ENCODE peak calls at places on chromosomes 11 and 22, in nine cellular contexts. One of them, this sample, is unnamed.
A peak's percentile ranks its signal among the peaks of the same experiment; 100 is the strongest.

GRCh38 chr22:43825651-43826050 is 13.5 kb upstream of the EFCAB6 start:
- DNase-seq in hepatocyte: no peak
- DNase-seq in stimulated activated CD8-positive, alpha-beta memory T cell treated with anti-CD3 and anti-CD28 coated beads, Interleukin-15, amount 100 ng/mL, for 24 hours: no peak
- DNase-seq in frontal cortex: no peak
- DNase-seq in Right ventricle myocardium superior: no peak
- DNase-seq in activated T-cell treated with anti-CD3 and anti-CD28 coated beads for 1 hour: no peak
- DNase-seq in amniotic stem cell: no peak
- DNase-seq in amygdala: no peak
- DNase-seq in nephron progenitor cell: no peak
- DNase-seq in this sample: no peak

GRCh38 chr22:24583972-24584790 is 8.7 kb downstream of the LRRC75B start:
- DNase-seq in hepatocyte: no peak
- DNase-seq in stimulated activated CD8-positive, alpha-beta memory T cell treated with anti-CD3 and anti-CD28 coated beads, Interleukin-15, amount 100 ng/mL, for 24 hours: no peak
- DNase-seq in frontal cortex: no peak
- DNase-seq in Right ventricle myocardium superior: no peak
- DNase-seq in activated T-cell treated with anti-CD3 and anti-CD28 coated beads for 1 hour: no peak
- DNase-seq in amniotic stem cell: no peak
- DNase-seq in amygdala: no peak
- DNase-seq in nephron progenitor cell: no peak
- DNase-seq in this sample: no peak

GRCh38 chr11:36362902-36363301 is 66.8 kb downstream of the PRR5L start:
- DNase-seq in hepatocyte: no peak
- DNase-seq in stimulated activated CD8-positive, alpha-beta memory T cell treated with anti-CD3 and anti-CD28 coated beads, Interleukin-15, amount 100 ng/mL, for 24 hours: no peak
- DNase-seq in frontal cortex: no peak
- DNase-seq in Right ventricle myocardium superior: no peak
- DNase-seq in activated T-cell treated with anti-CD3 and anti-CD28 coated beads for 1 hour: no peak
- DNase-seq in amniotic stem cell: no peak
- DNase-seq in amygdala: no peak
- DNase-seq in nephron progenitor cell: no peak
- DNase-seq in this sample: no peak

GRCh38 chr11:122268601-122269130 is 152.7 kb upstream of the BLID start:
- DNase-seq in hepatocyte: no peak
- DNase-seq in stimulated activated CD8-positive, alpha-beta memory T cell treated with anti-CD3 and anti-CD28 coated beads, Interleukin-15, amount 100 ng/mL, for 24 hours: no peak
- DNase-seq in frontal cortex: no peak
- DNase-seq in Right ventricle myocardium superior: no peak
- DNase-seq in activated T-cell treated with anti-CD3 and anti-CD28 coated beads for 1 hour: no peak
- DNase-seq in amniotic stem cell: no peak
- DNase-seq in amygdala: no peak
- DNase-seq in nephron progenitor cell: no peak
- DNase-seq in this sample: no peak

GRCh38 chr11:1224491-1225385 is 1.9 kb downstream of the MUC5B start:
- DNase-seq in hepatocyte: no peak
- DNase-seq in stimulated activated CD8-positive, alpha-beta memory T cell treated with anti-CD3 and anti-CD28 coated beads, Interleukin-15, amount 100 ng/mL, for 24 hours: no peak
- DNase-seq in frontal cortex: no peak
- DNase-seq in Right ventricle myocardium superior: peak; percentile 24
- DNase-seq in activated T-cell treated with anti-CD3 and anti-CD28 coated beads for 1 hour: no peak
- DNase-seq in amniotic stem cell: no peak
- DNase-seq in amygdala: no peak
- DNase-seq in nephron progenitor cell: peak; percentile 58
- DNase-seq in this sample: peak; percentile 81

GRCh38 chr11:130631119-130631518 is 182.7 kb downstream of the ADAMTS15 start:
- DNase-seq in hepatocyte: no peak
- DNase-seq in stimulated activated CD8-positive, alpha-beta memory T cell treated with anti-CD3 and anti-CD28 coated beads, Interleukin-15, amount 100 ng/mL, for 24 hours: no peak
- DNase-seq in frontal cortex: no peak
- DNase-seq in Right ventricle myocardium superior: no peak
- DNase-seq in activated T-cell treated with anti-CD3 and anti-CD28 coated beads for 1 hour: no peak
- DNase-seq in amniotic stem cell: peak; percentile 55
- DNase-seq in amygdala: no peak
- DNase-seq in nephron progenitor cell: no peak
- DNase-seq in this sample: no peak

GRCh38 chr11:93736129-93736528 is 5.2 kb downstream of the TAF1D start:
- DNase-seq in hepatocyte: no peak
- DNase-seq in stimulated activated CD8-positive, alpha-beta memory T cell treated with anti-CD3 and anti-CD28 coated beads, Interleukin-15, amount 100 ng/mL, for 24 hours: no peak
- DNase-seq in frontal cortex: no peak
- DNase-seq in Right ventricle myocardium superior: no peak
- DNase-seq in activated T-cell treated with anti-CD3 and anti-CD28 coated beads for 1 hour: no peak
- DNase-seq in amniotic stem cell: no peak
- DNase-seq in amygdala: no peak
- DNase-seq in nephron progenitor cell: no peak
- DNase-seq in this sample: no peak

GRCh38 chr11:118608268-118609214 is 1.1 kb downstream of the PHLDB1 start:
- DNase-seq in hepatocyte: peak; percentile 81
- DNase-seq in stimulated activated CD8-positive, alpha-beta memory T cell treated with anti-CD3 and anti-CD28 coated beads, Interleukin-15, amount 100 ng/mL, for 24 hours: peak; percentile 39
- DNase-seq in frontal cortex: peak; percentile 74
- DNase-seq in Right ventricle myocardium superior: peak; percentile 86
- DNase-seq in activated T-cell treated with anti-CD3 and anti-CD28 coated beads for 1 hour: peak; percentile 78
- DNase-seq in amniotic stem cell: peak; percentile 78
- DNase-seq in amygdala: no peak
- DNase-seq in nephron progenitor cell: peak; percentile 45
- DNase-seq in this sample: peak; percentile 64

GRCh38 chr22:50114221-50114981 is 24.6 kb downstream of the MOV10L1 start:
- DNase-seq in hepatocyte: peak; percentile 46
- DNase-seq in stimulated activated CD8-positive, alpha-beta memory T cell treated with anti-CD3 and anti-CD28 coated beads, Interleukin-15, amount 100 ng/mL, for 24 hours: no peak
- DNase-seq in frontal cortex: no peak
- DNase-seq in Right ventricle myocardium superior: no peak
- DNase-seq in activated T-cell treated with anti-CD3 and anti-CD28 coated beads for 1 hour: no peak
- DNase-seq in amniotic stem cell: peak; percentile 47
- DNase-seq in amygdala: no peak
- DNase-seq in nephron progenitor cell: no peak
- DNase-seq in this sample: no peak

GRCh38 chr11:27700351-27701261 is at the start of gene BDNF:
- DNase-seq in hepatocyte: peak; percentile 43
- DNase-seq in stimulated activated CD8-positive, alpha-beta memory T cell treated with anti-CD3 and anti-CD28 coated beads, Interleukin-15, amount 100 ng/mL, for 24 hours: no peak
- DNase-seq in frontal cortex: peak; percentile 16
- DNase-seq in Right ventricle myocardium superior: no peak
- DNase-seq in activated T-cell treated with anti-CD3 and anti-CD28 coated beads for 1 hour: no peak
- DNase-seq in amniotic stem cell: no peak
- DNase-seq in amygdala: no peak
- DNase-seq in nephron progenitor cell: peak; percentile 57
- DNase-seq in this sample: peak; percentile 66

GRCh38 chr22:49406047-49406650 is 421.5 kb downstream of the BRD1 start:
- DNase-seq in hepatocyte: no peak
- DNase-seq in stimulated activated CD8-positive, alpha-beta memory T cell treated with anti-CD3 and anti-CD28 coated beads, Interleukin-15, amount 100 ng/mL, for 24 hours: no peak
- DNase-seq in frontal cortex: no peak
- DNase-seq in Right ventricle myocardium superior: no peak
- DNase-seq in activated T-cell treated with anti-CD3 and anti-CD28 coated beads for 1 hour: no peak
- DNase-seq in amniotic stem cell: no peak
- DNase-seq in amygdala: no peak
- DNase-seq in nephron progenitor cell: no peak
- DNase-seq in this sample: no peak

GRCh38 chr11:57378166-57378565 is 2.8 kb downstream of the PRG3 start:
- DNase-seq in hepatocyte: no peak
- DNase-seq in stimulated activated CD8-positive, alpha-beta memory T cell treated with anti-CD3 and anti-CD28 coated beads, Interleukin-15, amount 100 ng/mL, for 24 hours: no peak
- DNase-seq in frontal cortex: no peak
- DNase-seq in Right ventricle myocardium superior: no peak
- DNase-seq in activated T-cell treated with anti-CD3 and anti-CD28 coated beads for 1 hour: no peak
- DNase-seq in amniotic stem cell: no peak
- DNase-seq in amygdala: no peak
- DNase-seq in nephron progenitor cell: no peak
- DNase-seq in this sample: no peak

GRCh38 chr22:47612136-47612910 is 849.9 kb downstream of the TBC1D22A start:
- DNase-seq in hepatocyte: no peak
- DNase-seq in stimulated activated CD8-positive, alpha-beta memory T cell treated with anti-CD3 and anti-CD28 coated beads, Interleukin-15, amount 100 ng/mL, for 24 hours: no peak
- DNase-seq in frontal cortex: no peak
- DNase-seq in Right ventricle myocardium superior: no peak
- DNase-seq in activated T-cell treated with anti-CD3 and anti-CD28 coated beads for 1 hour: no peak
- DNase-seq in amniotic stem cell: no peak
- DNase-seq in amygdala: no peak
- DNase-seq in nephron progenitor cell: no peak
- DNase-seq in this sample: peak; percentile 64

GRCh38 chr11:887589-887988 is 23.0 kb downstream of the CHID1 start:
- DNase-seq in hepatocyte: no peak
- DNase-seq in stimulated activated CD8-positive, alpha-beta memory T cell treated with anti-CD3 and anti-CD28 coated beads, Interleukin-15, amount 100 ng/mL, for 24 hours: no peak
- DNase-seq in frontal cortex: no peak
- DNase-seq in Right ventricle myocardium superior: no peak
- DNase-seq in activated T-cell treated with anti-CD3 and anti-CD28 coated beads for 1 hour: no peak
- DNase-seq in amniotic stem cell: no peak
- DNase-seq in amygdala: no peak
- DNase-seq in nephron progenitor cell: no peak
- DNase-seq in this sample: no peak

GRCh38 chr11:46285173-46285572 is 7.7 kb downstream of the CREB3L1 start:
- DNase-seq in hepatocyte: no peak
- DNase-seq in stimulated activated CD8-positive, alpha-beta memory T cell treated with anti-CD3 and anti-CD28 coated beads, Interleukin-15, amount 100 ng/mL, for 24 hours: no peak
- DNase-seq in frontal cortex: no peak
- DNase-seq in Right ventricle myocardium superior: no peak
- DNase-seq in activated T-cell treated with anti-CD3 and anti-CD28 coated beads for 1 hour: no peak
- DNase-seq in amniotic stem cell: no peak
- DNase-seq in amygdala: no peak
- DNase-seq in nephron progenitor cell: no peak
- DNase-seq in this sample: peak; percentile 45

GRCh38 chr11:72352859-72353551 is 81.3 kb downstream of the CLPB start:
- DNase-seq in hepatocyte: peak; percentile 75
- DNase-seq in stimulated activated CD8-positive, alpha-beta memory T cell treated with anti-CD3 and anti-CD28 coated beads, Interleukin-15, amount 100 ng/mL, for 24 hours: no peak
- DNase-seq in frontal cortex: no peak
- DNase-seq in Right ventricle myocardium superior: no peak
- DNase-seq in activated T-cell treated with anti-CD3 and anti-CD28 coated beads for 1 hour: no peak
- DNase-seq in amniotic stem cell: peak; percentile 87
- DNase-seq in amygdala: no peak
- DNase-seq in nephron progenitor cell: peak; percentile 28
- DNase-seq in this sample: peak; percentile 86

GRCh38 chr11:92776676-92777075 is 192.8 kb upstream of the MTNR1B start:
- DNase-seq in hepatocyte: no peak
- DNase-seq in stimulated activated CD8-positive, alpha-beta memory T cell treated with anti-CD3 and anti-CD28 coated beads, Interleukin-15, amount 100 ng/mL, for 24 hours: no peak
- DNase-seq in frontal cortex: no peak
- DNase-seq in Right ventricle myocardium superior: no peak
- DNase-seq in activated T-cell treated with anti-CD3 and anti-CD28 coated beads for 1 hour: no peak
- DNase-seq in amniotic stem cell: no peak
- DNase-seq in amygdala: no peak
- DNase-seq in nephron progenitor cell: no peak
- DNase-seq in this sample: no peak

GRCh38 chr11:120136356-120136755 is 1.6 kb downstream of the TRIM29 start:
- DNase-seq in hepatocyte: no peak
- DNase-seq in stimulated activated CD8-positive, alpha-beta memory T cell treated with anti-CD3 and anti-CD28 coated beads, Interleukin-15, amount 100 ng/mL, for 24 hours: no peak
- DNase-seq in frontal cortex: no peak
- DNase-seq in Right ventricle myocardium superior: no peak
- DNase-seq in activated T-cell treated with anti-CD3 and anti-CD28 coated beads for 1 hour: no peak
- DNase-seq in amniotic stem cell: no peak
- DNase-seq in amygdala: no peak
- DNase-seq in nephron progenitor cell: no peak
- DNase-seq in this sample: no peak

GRCh38 chr11:38481391-38481790 is 1883.4 kb upstream of the RAG2 start:
- DNase-seq in hepatocyte: no peak
- DNase-seq in stimulated activated CD8-positive, alpha-beta memory T cell treated with anti-CD3 and anti-CD28 coated beads, Interleukin-15, amount 100 ng/mL, for 24 hours: no peak
- DNase-seq in frontal cortex: no peak
- DNase-seq in Right ventricle myocardium superior: no peak
- DNase-seq in activated T-cell treated with anti-CD3 and anti-CD28 coated beads for 1 hour: no peak
- DNase-seq in amniotic stem cell: no peak
- DNase-seq in amygdala: no peak
- DNase-seq in nephron progenitor cell: no peak
- DNase-seq in this sample: no peak

GRCh38 chr22:48980918-48981317 is 846.8 kb downstream of the BRD1 start:
- DNase-seq in hepatocyte: no peak
- DNase-seq in stimulated activated CD8-positive, alpha-beta memory T cell treated with anti-CD3 and anti-CD28 coated beads, Interleukin-15, amount 100 ng/mL, for 24 hours: no peak
- DNase-seq in frontal cortex: no peak
- DNase-seq in Right ventricle myocardium superior: no peak
- DNase-seq in activated T-cell treated with anti-CD3 and anti-CD28 coated beads for 1 hour: no peak
- DNase-seq in amniotic stem cell: no peak
- DNase-seq in amygdala: no peak
- DNase-seq in nephron progenitor cell: no peak
- DNase-seq in this sample: no peak